ENCODE peak calls at places on chromosomes 13 and 19, in nine cellular contexts. One of them, this sample, is unnamed.
A peak's percentile ranks its signal among the peaks of the same experiment; 100 is the strongest.

GRCh38 chr19:48319647-48320537 is 5.5 kb upstream of the EMP3 start:
- DNase-seq in stomach: peak; percentile 91
- DNase-seq in PC-3: peak; percentile 78
- DNase-seq in A549: peak; percentile 88
- DNase-seq in heart right ventricle: peak; percentile 85
- DNase-seq in mesendoderm: peak; percentile 89
- DNase-seq in SJCRH30: peak; percentile 92
- DNase-seq in psoas muscle: peak; percentile 90
- DNase-seq in uterus: peak; percentile 75
- DNase-seq in this sample: peak; percentile 95

GRCh38 chr19:21483589-21484170 is 21.7 kb upstream of the ZNF429 start:
- DNase-seq in SJCRH30: peak; percentile 21
- DNase-seq in heart right ventricle: peak; percentile 16
- DNase-seq in psoas muscle: peak; percentile 72
- DNase-seq in uterus: peak; percentile 63
- DNase-seq in A549: peak; percentile 19
- DNase-seq in mesendoderm: peak; percentile 76
- DNase-seq in stomach: peak; percentile 60
- DNase-seq in PC-3: no peak
- DNase-seq in this sample: no peak

GRCh38 chr13:31725841-31726240 is 13.5 kb upstream of the RXFP2 start:
- DNase-seq in PC-3: peak; percentile 15
- DNase-seq in uterus: no peak
- DNase-seq in psoas muscle: no peak
- DNase-seq in mesendoderm: no peak
- DNase-seq in SJCRH30: no peak
- DNase-seq in heart right ventricle: no peak
- DNase-seq in stomach: no peak
- DNase-seq in A549: no peak
- DNase-seq in this sample: no peak

GRCh38 chr19:37506387-37507166 is at the start of gene ZNF793:
- DNase-seq in psoas muscle: peak; percentile 78
- DNase-seq in uterus: peak; percentile 81
- DNase-seq in stomach: peak; percentile 75
- DNase-seq in SJCRH30: peak; percentile 75
- DNase-seq in heart right ventricle: peak; percentile 88
- DNase-seq in PC-3: no peak
- DNase-seq in mesendoderm: peak; percentile 96
- DNase-seq in A549: peak; percentile 21
- DNase-seq in this sample: peak; percentile 83

GRCh38 chr13:103883152-103883551 is 816.9 kb upstream of the SLC10A2 start:
- DNase-seq in SJCRH30: peak; percentile 92
- DNase-seq in psoas muscle: peak; percentile 93
- DNase-seq in stomach: peak; percentile 68
- DNase-seq in mesendoderm: peak; percentile 94
- DNase-seq in PC-3: peak; percentile 97
- DNase-seq in uterus: peak; percentile 23
- DNase-seq in heart right ventricle: peak; percentile 70
- DNase-seq in A549: peak; percentile 79
- DNase-seq in this sample: peak; percentile 90

GRCh38 chr19:33676999-33677665 is 55.4 kb downstream of the CHST8 start:
- DNase-seq in mesendoderm: no peak
- DNase-seq in psoas muscle: no peak
- DNase-seq in PC-3: no peak
- DNase-seq in A549: no peak
- DNase-seq in uterus: no peak
- DNase-seq in heart right ventricle: no peak
- DNase-seq in SJCRH30: peak; percentile 41
- DNase-seq in stomach: peak; percentile 10
- DNase-seq in this sample: peak; percentile 54

GRCh38 chr13:24392972-24393371 is 83.6 kb downstream of the C1QTNF9 start:
- DNase-seq in A549: no peak
- DNase-seq in PC-3: no peak
- DNase-seq in stomach: no peak
- DNase-seq in heart right ventricle: no peak
- DNase-seq in mesendoderm: no peak
- DNase-seq in SJCRH30: peak; percentile 22
- DNase-seq in psoas muscle: no peak
- DNase-seq in uterus: no peak
- DNase-seq in this sample: no peak

GRCh38 chr19:45800009-45800553 is 7.4 kb upstream of the DMWD start:
- DNase-seq in stomach: no peak
- DNase-seq in mesendoderm: peak; percentile 72
- DNase-seq in A549: peak; percentile 65
- DNase-seq in psoas muscle: no peak
- DNase-seq in PC-3: no peak
- DNase-seq in uterus: no peak
- DNase-seq in heart right ventricle: no peak
- DNase-seq in SJCRH30: peak; percentile 42
- DNase-seq in this sample: peak; percentile 76

GRCh38 chr13:93180376-93180966 is 46.1 kb upstream of the GPC6 start:
- DNase-seq in SJCRH30: peak; percentile 8
- DNase-seq in PC-3: no peak
- DNase-seq in uterus: no peak
- DNase-seq in psoas muscle: no peak
- DNase-seq in A549: no peak
- DNase-seq in stomach: no peak
- DNase-seq in heart right ventricle: no peak
- DNase-seq in mesendoderm: no peak
- DNase-seq in this sample: no peak

GRCh38 chr19:47456721-47457478 is 14.8 kb downstream of the SLC8A2 start:
- DNase-seq in SJCRH30: no peak
- DNase-seq in stomach: no peak
- DNase-seq in heart right ventricle: no peak
- DNase-seq in mesendoderm: no peak
- DNase-seq in A549: no peak
- DNase-seq in uterus: no peak
- DNase-seq in psoas muscle: peak; percentile 46
- DNase-seq in PC-3: no peak
- DNase-seq in this sample: no peak

GRCh38 chr19:51103811-51104470 is 4.3 kb downstream of the CTU1 start:
- DNase-seq in uterus: no peak
- DNase-seq in SJCRH30: no peak
- DNase-seq in heart right ventricle: no peak
- DNase-seq in psoas muscle: no peak
- DNase-seq in A549: no peak
- DNase-seq in PC-3: no peak
- DNase-seq in stomach: no peak
- DNase-seq in mesendoderm: no peak
- DNase-seq in this sample: no peak

GRCh38 chr13:41648314-41648935 is 191.1 kb downstream of the RGCC start:
- DNase-seq in A549: peak; percentile 82
- DNase-seq in SJCRH30: peak; percentile 60
- DNase-seq in stomach: no peak
- DNase-seq in mesendoderm: peak; percentile 30
- DNase-seq in psoas muscle: no peak
- DNase-seq in uterus: no peak
- DNase-seq in PC-3: peak; percentile 85
- DNase-seq in heart right ventricle: no peak
- DNase-seq in this sample: no peak

GRCh38 chr19:7288131-7288530 is 6.1 kb downstream of the INSR start:
- DNase-seq in uterus: no peak
- DNase-seq in SJCRH30: no peak
- DNase-seq in stomach: no peak
- DNase-seq in mesendoderm: no peak
- DNase-seq in A549: no peak
- DNase-seq in PC-3: no peak
- DNase-seq in psoas muscle: no peak
- DNase-seq in heart right ventricle: no peak
- DNase-seq in this sample: no peak
- H3K4me1 ChIP-seq in uterus: no peaks in the 10 kb centered on the region
- H3K4me1 ChIP-seq in SJCRH30: peaks cover 11% of the 10 kb centered on the region
- H3K4me1 ChIP-seq in stomach: peaks cover 41% of the 10 kb centered on the region
- H3K4me1 ChIP-seq in mesendoderm: no peaks in the 10 kb centered on the region
- H3K4me1 ChIP-seq in A549: peaks cover under 1% of the 10 kb centered on the region
- H3K4me1 ChIP-seq in PC-3: peaks cover 7% of the 10 kb centered on the region
- H3K4me1 ChIP-seq in psoas muscle: peaks cover 14% of the 10 kb centered on the region
- H3K4me1 ChIP-seq in heart right ventricle: peaks cover 21% of the 10 kb centered on the region
- H3K4me1 ChIP-seq in this sample: no peaks in the 10 kb centered on the region

GRCh38 chr19:6720369-6721112 is at the start of gene C3:
- DNase-seq in PC-3: no peak
- DNase-seq in uterus: peak; percentile 86
- DNase-seq in mesendoderm: no peak
- DNase-seq in A549: peak; percentile 62
- DNase-seq in psoas muscle: peak; percentile 82
- DNase-seq in heart right ventricle: peak; percentile 51
- DNase-seq in SJCRH30: no peak
- DNase-seq in stomach: peak; percentile 32
- DNase-seq in this sample: no peak
- H3K27ac ChIP-seq in PC-3: no peak within 1 kb of the TSS
- H3K27ac ChIP-seq in uterus: peak within 1 kb of the TSS; percentile 49
- H3K27ac ChIP-seq in mesendoderm: no peak within 1 kb of the TSS
- H3K27ac ChIP-seq in A549: peak within 1 kb of the TSS; percentile 72
- H3K27ac ChIP-seq in psoas muscle: no peak within 1 kb of the TSS
- H3K27ac ChIP-seq in heart right ventricle: no peak within 1 kb of the TSS
- H3K27ac ChIP-seq in SJCRH30: no peak within 1 kb of the TSS
- H3K27ac ChIP-seq in stomach: no peak within 1 kb of the TSS
- H3K27ac ChIP-seq in this sample: no peak within 1 kb of the TSS

GRCh38 chr13:62375653-62376052 is 960.0 kb upstream of the PCDH20 start:
- DNase-seq in mesendoderm: no peak
- DNase-seq in heart right ventricle: no peak
- DNase-seq in PC-3: no peak
- DNase-seq in uterus: no peak
- DNase-seq in psoas muscle: no peak
- DNase-seq in stomach: no peak
- DNase-seq in A549: no peak
- DNase-seq in SJCRH30: no peak
- DNase-seq in this sample: no peak
- H3K4me3 ChIP-seq in mesendoderm: no peak overlapping the region
- H3K4me3 ChIP-seq in heart right ventricle: no peak overlapping the region
- H3K4me3 ChIP-seq in PC-3: no peak overlapping the region
- H3K4me3 ChIP-seq in uterus: no peak overlapping the region
- H3K4me3 ChIP-seq in psoas muscle: no peak overlapping the region
- H3K4me3 ChIP-seq in stomach: no peak overlapping the region
- H3K4me3 ChIP-seq in A549: no peak overlapping the region
- H3K4me3 ChIP-seq in SJCRH30: no peak overlapping the region
- H3K4me3 ChIP-seq in this sample: no peak overlapping the region

GRCh38 chr13:113849981-113850721 is 13.7 kb downstream of the GAS6 start:
- DNase-seq in heart right ventricle: peak; percentile 1
- DNase-seq in SJCRH30: no peak
- DNase-seq in psoas muscle: no peak
- DNase-seq in A549: no peak
- DNase-seq in mesendoderm: no peak
- DNase-seq in uterus: peak; percentile 4
- DNase-seq in stomach: no peak
- DNase-seq in PC-3: no peak
- DNase-seq in this sample: no peak

GRCh38 chr13:113849546-113849945 is 14.3 kb downstream of the GAS6 start:
- DNase-seq in PC-3: peak; percentile 75
- DNase-seq in mesendoderm: no peak
- DNase-seq in psoas muscle: no peak
- DNase-seq in stomach: no peak
- DNase-seq in uterus: no peak
- DNase-seq in A549: no peak
- DNase-seq in heart right ventricle: no peak
- DNase-seq in SJCRH30: no peak
- DNase-seq in this sample: no peak

GRCh38 chr13:113848020-113848419 is 15.9 kb downstream of the GAS6 start:
- DNase-seq in SJCRH30: no peak
- DNase-seq in psoas muscle: no peak
- DNase-seq in stomach: no peak
- DNase-seq in PC-3: no peak
- DNase-seq in mesendoderm: no peak
- DNase-seq in A549: no peak
- DNase-seq in heart right ventricle: peak; percentile 4
- DNase-seq in uterus: peak; percentile 11
- DNase-seq in this sample: no peak

GRCh38 chr13:113846639-113847318 is 17.1 kb downstream of the GAS6 start:
- DNase-seq in SJCRH30: no peak
- DNase-seq in A549: no peak
- DNase-seq in mesendoderm: no peak
- DNase-seq in psoas muscle: peak; percentile 48
- DNase-seq in PC-3: no peak
- DNase-seq in stomach: no peak
- DNase-seq in heart right ventricle: no peak
- DNase-seq in uterus: peak; percentile 15
- DNase-seq in this sample: no peak

GRCh38 chr13:113848431-113849260 is 15.2 kb downstream of the GAS6 start:
- DNase-seq in uterus: peak; percentile 13
- DNase-seq in psoas muscle: peak; percentile 34
- DNase-seq in A549: no peak
- DNase-seq in heart right ventricle: peak; percentile 1
- DNase-seq in mesendoderm: peak; percentile 28
- DNase-seq in SJCRH30: no peak
- DNase-seq in stomach: peak; percentile 71
- DNase-seq in PC-3: peak; percentile 20
- DNase-seq in this sample: peak; percentile 65
- H3K4me1 ChIP-seq in uterus: peaks cover 11% of the 10 kb centered on the region
- H3K4me1 ChIP-seq in psoas muscle: peaks cover 44% of the 10 kb centered on the region
- H3K4me1 ChIP-seq in A549: peaks cover 6% of the 10 kb centered on the region
- H3K4me1 ChIP-seq in heart right ventricle: peaks cover 78% of the 10 kb centered on the region
- H3K4me1 ChIP-seq in mesendoderm: no peaks in the 10 kb centered on the region
- H3K4me1 ChIP-seq in SJCRH30: peaks cover 4% of the 10 kb centered on the region
- H3K4me1 ChIP-seq in stomach: peaks cover 53% of the 10 kb centered on the region
- H3K4me1 ChIP-seq in PC-3: peaks cover 27% of the 10 kb centered on the region
- H3K4me1 ChIP-seq in this sample: no peaks in the 10 kb centered on the region

GRCh38 chr13:113901231-113901630 is 37.4 kb upstream of the GAS6 start:
- DNase-seq in SJCRH30: no peak
- DNase-seq in PC-3: no peak
- DNase-seq in heart right ventricle: no peak
- DNase-seq in uterus: peak; percentile 19
- DNase-seq in psoas muscle: no peak
- DNase-seq in stomach: no peak
- DNase-seq in mesendoderm: no peak
- DNase-seq in A549: no peak
- DNase-seq in this sample: no peak
- H3K27ac ChIP-seq in SJCRH30: no peak overlapping the region
- H3K27ac ChIP-seq in PC-3: no peak overlapping the region
- H3K27ac ChIP-seq in heart right ventricle: no peak overlapping the region
- H3K27ac ChIP-seq in uterus: peak overlapping the region; percentile 34
- H3K27ac ChIP-seq in psoas muscle: no peak overlapping the region
- H3K27ac ChIP-seq in stomach: no peak overlapping the region
- H3K27ac ChIP-seq in mesendoderm: no peak overlapping the region
- H3K27ac ChIP-seq in A549: no peak overlapping the region
- H3K27ac ChIP-seq in this sample: peak overlapping the region; percentile 68

DNA sequence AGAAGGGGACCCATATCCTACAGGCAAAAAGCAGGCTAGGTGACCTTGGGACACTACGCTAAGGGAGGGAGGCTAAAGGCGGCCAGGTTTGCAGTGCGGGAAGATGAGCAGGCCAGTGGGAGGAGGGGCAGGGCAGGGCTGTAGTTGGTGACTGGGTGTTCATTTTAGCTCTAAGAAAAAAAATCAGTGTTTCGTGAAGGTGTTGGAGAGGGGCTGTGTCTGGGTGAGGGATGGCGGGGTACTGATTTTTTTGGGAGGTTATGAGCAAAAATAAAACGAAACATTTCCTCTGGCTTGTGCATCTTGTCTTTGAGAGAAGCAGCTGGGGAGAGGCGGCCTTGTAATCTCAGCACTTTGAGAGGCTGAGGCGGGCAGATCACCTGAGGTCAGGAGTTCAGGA is 4.3 kb upstream of the NUP62 start:
- DNase-seq in mesendoderm: no peak
- DNase-seq in stomach: no peak
- DNase-seq in psoas muscle: no peak
- DNase-seq in heart right ventricle: no peak
- DNase-seq in A549: no peak
- DNase-seq in SJCRH30: no peak
- DNase-seq in PC-3: no peak
- DNase-seq in uterus: no peak
- DNase-seq in this sample: peak; percentile 26
- H3K4me3 ChIP-seq in mesendoderm: no peak overlapping the region
- H3K4me3 ChIP-seq in stomach: no peak overlapping the region
- H3K4me3 ChIP-seq in psoas muscle: no peak overlapping the region
- H3K4me3 ChIP-seq in heart right ventricle: no peak overlapping the region
- H3K4me3 ChIP-seq in A549: no peak overlapping the region
- H3K4me3 ChIP-seq in SJCRH30: no peak overlapping the region
- H3K4me3 ChIP-seq in PC-3: no peak overlapping the region
- H3K4me3 ChIP-seq in uterus: no peak overlapping the region
- H3K4me3 ChIP-seq in this sample: no peak overlapping the region